ENCODE peak calls at places on chromosomes 1 and 21, in nine cellular contexts. T is mesendoderm; P is thoracic aorta; N is heart left ventricle; Y is neural progenitor cell; B is heart right ventricle; J is CD8-positive, alpha-beta memory T cell; M is effector memory CD4-positive, alpha-beta T cell; K is SJSA1. R is an unnamed sample. For H3K27me3, the result is how much of the 10 kb centered on the place peaks cover.

GRCh38 chr1:230746617-230747016 is 571 bp upstream of the CAPN9 start:
- DNase-seq in Y (no peak), J (no peak), N (no peak), M (no peak), T (no peak), K (no peak), P (no peak), B (no peak), R (no peak)

GRCh38 chr1:222642468-222642867 is 24.6 kb downstream of the MIA3 start:
- DNase-seq in J (no peak), K (no peak), T (no peak), P (no peak), M (no peak), B (no peak), Y (no peak), N (no peak), R (peak)

GRCh38 chr21:45465105-45465504 is 60.1 kb downstream of the COL18A1 start:
- DNase-seq in N (no peak), T (no peak), M (no peak), B (no peak), K (no peak), J (no peak), P (no peak), Y (no peak), R (no peak)

GRCh38 chr1:203477748-203478147 is 2.1 kb downstream of the PRELP start:
- DNase-seq in T (no peak), B (no peak), N (no peak), M (no peak), P (no peak), Y (no peak), K (no peak), J (no peak), R (no peak)

GRCh38 chr1:171142081-171142450 is 43.0 kb upstream of the FMO2 start:
- DNase-seq in T (peak), M (no peak), K (peak), P (no peak), J (no peak), N (peak), Y (no peak), B (peak), R (no peak)

GRCh38 chr1:226558293-226558692 is 9.7 kb downstream of the STUM start:
- DNase-seq in T (no peak), P (no peak), Y (no peak), M (no peak), B (no peak), K (no peak), J (no peak), N (no peak), R (no peak)

GRCh38 chr1:241423541-241424479 is 66.8 kb upstream of the RGS7 start:
- DNase-seq in P (no peak), N (no peak), B (no peak), T (peak), K (no peak), J (no peak), M (no peak), Y (peak), R (no peak)

GRCh38 chr1:237864338-237865244 is 26.1 kb downstream of the ZP4 start:
- DNase-seq in B (peak), M (no peak), Y (peak), T (peak), N (peak), J (no peak), P (peak), K (no peak), R (peak)

GRCh38 chr1:25688390-25689119 is 72.0 kb downstream of the MAN1C1 start:
- DNase-seq in Y (no peak), N (no peak), J (no peak), P (peak), K (no peak), B (no peak), M (no peak), T (no peak), R (no peak)

GRCh38 chr1:113758631-113759340 is 500 bp downstream of the PHTF1 start:
- DNase-seq in Y (peak), T (peak), N (peak), K (peak), P (peak), J (peak), B (peak), M (peak), R (peak)

GRCh38 chr1:109821831-109822745 is 58.4 kb upstream of the EPS8L3 start:
- DNase-seq in N (peak), M (no peak), Y (no peak), J (no peak), B (peak), P (no peak), T (peak), K (peak), R (peak)

GRCh38 chr1:5599541-5599940 is 392.7 kb downstream of the NPHP4 start:
- DNase-seq in B (no peak), M (no peak), K (no peak), N (no peak), Y (no peak), J (no peak), P (no peak), T (no peak), R (no peak)

GRCh38 chr1:32240140-32240951 is 6.7 kb upstream of the FAM167B start:
- DNase-seq in P (peak), J (peak), B (peak), T (peak), M (peak), N (peak), K (peak), Y (peak), R (no peak)

DNA sequence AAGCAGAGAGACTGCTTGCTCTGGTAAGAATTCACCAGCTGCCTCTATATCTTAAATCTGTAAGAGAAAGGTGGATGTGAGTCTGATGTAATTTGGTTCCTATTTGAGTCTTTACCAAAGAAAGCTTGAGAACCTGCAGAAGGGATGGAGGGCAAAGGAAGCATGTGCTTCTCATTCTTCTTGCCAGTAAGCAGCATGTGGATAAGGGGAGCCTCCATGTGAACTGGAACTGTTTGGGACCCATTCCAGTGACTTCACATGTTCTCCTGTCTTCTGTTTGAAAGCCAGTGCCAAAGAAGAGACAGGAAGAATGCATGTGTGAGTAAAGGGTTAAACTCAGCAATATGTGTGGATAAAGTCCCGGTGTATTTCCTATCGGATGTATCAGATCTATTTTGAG is 119.6 kb upstream of the ADGRL2 start:
- DNase-seq in Y (no peak), J (no peak), T (peak), M (no peak), P (no peak), K (no peak), N (no peak), B (no peak), R (no peak)
- H3K4me3 ChIP-seq in Y (no peak), J (no peak), T (no peak), M (no peak), P (no peak), K (no peak), N (no peak), B (peak), R (no peak)

DNA sequence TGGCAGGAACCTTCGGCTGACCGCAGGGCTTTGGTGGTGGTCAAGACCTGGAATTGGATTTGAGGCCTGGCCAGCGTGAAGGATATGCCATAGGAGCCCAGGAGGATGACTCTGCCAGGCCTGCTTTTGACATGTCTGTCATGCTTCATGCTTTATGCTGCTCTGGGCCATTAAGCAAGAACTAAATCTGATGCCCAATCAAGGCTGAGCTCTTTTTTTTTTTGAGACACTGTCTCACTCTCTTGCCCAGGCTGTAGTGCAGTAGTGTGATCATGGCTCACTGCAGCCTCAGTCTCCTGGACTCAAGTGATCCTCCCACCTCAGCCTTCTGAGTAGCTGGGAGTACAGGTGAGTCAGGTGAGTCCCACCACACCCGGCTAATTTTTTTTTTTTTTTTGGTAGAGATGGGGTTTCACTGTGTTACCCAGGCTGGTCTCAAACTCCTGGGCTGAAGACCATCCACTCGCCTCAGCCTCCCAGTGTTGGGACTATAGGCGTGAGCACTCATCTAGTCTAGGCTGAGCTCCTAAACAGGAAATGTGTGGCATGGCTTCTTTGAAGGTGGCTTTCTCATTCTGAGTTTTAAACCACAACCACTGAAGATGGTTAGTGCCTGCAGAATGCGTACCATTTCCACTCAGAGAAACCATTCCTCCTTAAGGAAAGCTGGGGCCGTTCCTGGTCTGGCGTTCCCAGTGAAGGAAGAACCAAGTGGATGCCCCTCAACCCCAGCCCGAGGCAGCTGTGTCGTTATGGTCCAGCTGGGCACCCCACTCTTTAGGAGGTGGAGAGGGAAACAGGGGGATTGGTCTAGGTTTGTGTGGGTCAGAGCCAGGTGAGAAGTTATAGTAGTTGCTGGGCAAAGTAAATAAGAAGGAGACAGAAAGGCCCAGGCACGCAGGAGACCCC is 34.2 kb upstream of the ATP5PO start:
- DNase-seq in J (peak), Y (no peak), M (peak), T (no peak), K (no peak), P (no peak), B (no peak), N (no peak), R (no peak)
- H3K27me3 ChIP-seq in J (under half), Y (under half), M (under half), T (under half), K (under half), P (under half), B (under half), N (under half), R (under half)

GRCh38 chr1:9440763-9441194 is 98.5 kb upstream of the SLC25A33 start:
- DNase-seq in K (no peak), P (no peak), B (peak), M (no peak), N (peak), T (no peak), Y (no peak), J (no peak), R (no peak)

GRCh38 chr1:9440261-9440660 is 99.0 kb upstream of the SLC25A33 start:
- DNase-seq in P (no peak), J (no peak), Y (no peak), K (no peak), B (no peak), T (no peak), M (no peak), N (no peak), R (no peak)

GRCh38 chr1:9437931-9438330 is 101.3 kb upstream of the SLC25A33 start:
- DNase-seq in J (no peak), P (peak), Y (no peak), K (peak), B (peak), M (no peak), T (peak), N (peak), R (no peak)

GRCh38 chr1:9438431-9439073 is 100.7 kb upstream of the SLC25A33 start:
- DNase-seq in B (peak), J (no peak), Y (no peak), P (peak), N (peak), M (no peak), K (peak), T (peak), R (peak)

DNA sequence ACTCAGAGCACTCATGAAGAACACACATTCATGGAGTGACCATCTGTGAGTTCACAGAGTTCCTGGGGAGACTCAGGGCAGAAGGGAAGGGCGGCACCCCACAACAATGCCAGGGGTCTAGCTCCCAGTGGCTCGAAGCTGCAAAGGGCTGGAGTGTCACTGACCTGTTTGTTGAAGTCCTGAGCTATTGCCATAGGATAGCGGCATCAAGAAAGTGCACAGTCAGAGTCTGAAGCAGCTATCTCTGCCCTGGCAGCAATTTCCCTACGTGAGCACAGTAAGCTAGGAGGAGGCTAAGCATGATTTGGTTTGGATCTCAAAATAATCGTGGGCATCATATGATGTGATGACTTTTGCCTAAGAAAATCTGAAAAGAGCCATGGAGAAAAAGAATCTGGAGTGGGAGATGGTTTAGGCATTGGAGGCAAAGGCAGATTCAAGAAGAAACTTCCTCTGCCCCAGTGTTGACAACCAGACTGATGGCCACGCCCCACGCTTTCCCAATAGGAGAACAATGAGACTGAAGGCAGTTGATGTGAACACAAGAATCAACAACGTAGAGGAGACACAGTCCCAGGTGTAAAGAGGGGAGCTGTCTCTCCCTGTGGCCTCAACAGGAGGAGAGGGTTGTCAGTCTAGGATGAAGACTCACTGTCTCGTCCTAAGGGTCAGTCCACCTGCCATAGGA is 100.0 kb upstream of the SLC25A33 start:
- DNase-seq in B (no peak), J (no peak), K (no peak), Y (no peak), T (no peak), N (no peak), P (no peak), M (no peak), R (peak)
- H3K4me3 ChIP-seq in B (no peak), J (no peak), K (no peak), Y (no peak), T (no peak), N (no peak), P (no peak), M (no peak), R (no peak)

DNA sequence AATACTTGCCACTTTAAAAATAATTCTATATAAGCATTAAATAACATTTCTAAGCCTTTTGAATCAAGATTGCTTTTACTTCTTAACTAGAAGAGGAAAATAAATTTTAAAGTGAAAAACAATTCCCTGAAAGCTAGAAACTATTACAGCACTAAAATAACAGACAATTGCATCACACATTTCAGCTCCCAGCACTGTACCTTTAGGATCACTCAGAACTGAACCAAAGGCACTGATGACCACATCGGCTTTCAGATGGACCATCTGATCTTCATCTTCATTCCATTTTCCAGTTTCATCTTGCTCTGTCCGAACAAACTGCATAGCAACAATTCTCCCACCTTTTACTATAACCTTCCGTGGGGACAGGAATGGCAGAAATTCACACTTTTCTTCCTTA is 347.3 kb downstream of the DPYD start:
- DNase-seq in Y (no peak), B (no peak), J (no peak), T (no peak), K (no peak), N (no peak), M (no peak), P (no peak), R (no peak)
- H3K27me3 ChIP-seq in Y (under half), B (under half), J (under half), T (under half), K (under half), N (under half), M (under half), P (under half), R (under half)